ENCODE peak calls at places on chromosome 3, in six cellular contexts. T is HEK293T, M is heart right ventricle, Z is kidney, K is iris pigment epithelial cell, V is GM10248. C is an unnamed sample.

GRCh38 chr3:189204467-189204866 is 32.7 kb downstream of the TPRG1 start:
- DNase-seq in M (no peak), Z (no peak), V (no peak), K (no peak), T (no peak), C (no peak)

GRCh38 chr3:126516936-126517290 is 660 bp downstream of the UROC1 start:
- DNase-seq in K (no peak), M (no peak), T (no peak), V (no peak), Z (no peak), C (no peak)

GRCh38 chr3:196122021-196122687 is 40.3 kb upstream of the TFRC start:
- DNase-seq in T (no peak), K (peak), V (no peak), M (no peak), Z (peak), C (no peak)

GRCh38 chr3:65371053-65371452 is 667.7 kb downstream of the MAGI1 start:
- DNase-seq in M (no peak), K (no peak), Z (no peak), T (no peak), V (no peak), C (no peak)

GRCh38 chr3:134857356-134857755 is 62.3 kb downstream of the EPHB1 start:
- DNase-seq in V (no peak), T (no peak), Z (no peak), K (no peak), M (no peak), C (no peak)

GRCh38 chr3:165568907-165569462 is 268.2 kb downstream of the BCHE start:
- DNase-seq in V (no peak), T (no peak), K (no peak), M (no peak), Z (no peak), C (no peak)

GRCh38 chr3:15023249-15023648 is 41.9 kb downstream of the MRPS25 start:
- DNase-seq in Z (no peak), K (no peak), V (no peak), T (no peak), M (no peak), C (no peak)

GRCh38 chr3:136068708-136069107 is 103.2 kb downstream of the PPP2R3A start:
- DNase-seq in K (peak), T (no peak), M (no peak), V (no peak), Z (no peak), C (no peak)

C was measured in SJCRH30.